ENCODE peak calls at places on chromosomes 5 and 9, in seven cellular contexts. V is A549, K is fibroblast of mammary gland, M is AG10803, H is heart right ventricle, W is GM13977, N is AG09319. E is an unnamed sample.

GRCh38 chr5:11792621-11793020 is 111.6 kb downstream of the CTNND2 start:
- DNase-seq in V (no peak), K (no peak), M (no peak), H (no peak), W (no peak), N (no peak), E (no peak)

GRCh38 chr9:20872340-20872977 is 159.0 kb downstream of the HACD4 start:
- DNase-seq in V (no peak), K (peak), M (peak), H (no peak), W (no peak), N (peak), E (peak)

GRCh38 chr5:169591636-169592035 is 8.1 kb downstream of the SPDL1 start:
- DNase-seq in V (no peak), K (peak), M (peak), H (no peak), W (no peak), N (no peak), E (no peak)

GRCh38 chr9:116501871-116502270 is 185.2 kb upstream of the TRIM32 start:
- DNase-seq in V (peak), K (peak), M (peak), H (no peak), W (no peak), N (no peak), E (no peak)

GRCh38 chr9:137785704-137786161 is 91.8 kb upstream of the CACNA1B start:
- DNase-seq in V (no peak), K (no peak), M (no peak), H (no peak), W (no peak), N (no peak), E (no peak)

GRCh38 chr5:92560698-92561361 is 1020.2 kb downstream of the NR2F1-AS1 start:
- DNase-seq in V (no peak), K (peak), M (peak), H (no peak), W (no peak), N (no peak), E (no peak)

GRCh38 chr5:109784687-109785086 is 95.0 kb downstream of the MAN2A1 start:
- DNase-seq in V (no peak), K (no peak), M (no peak), H (no peak), W (no peak), N (no peak), E (no peak)

GRCh38 chr5:124908603-124909451 is 162.4 kb upstream of the ZNF608 start:
- DNase-seq in V (no peak), K (peak), M (peak), H (no peak), W (peak), N (no peak), E (no peak)

GRCh38 chr5:92500752-92501151 is 1080.3 kb downstream of the NR2F1-AS1 start:
- DNase-seq in V (no peak), K (no peak), M (no peak), H (no peak), W (no peak), N (no peak), E (no peak)

GRCh38 chr9:21923694-21924093 is 70.5 kb downstream of the CDKN2A start:
- DNase-seq in V (no peak), K (no peak), M (no peak), H (no peak), W (no peak), N (no peak), E (no peak)

GRCh38 chr9:108963459-108964143 is 29.4 kb downstream of the ABITRAM start:
- DNase-seq in V (no peak), K (no peak), M (peak), H (no peak), W (no peak), N (no peak), E (no peak)

GRCh38 chr5:77423022-77423750 is 68.9 kb downstream of the WDR41 start:
- DNase-seq in V (no peak), K (peak), M (peak), H (no peak), W (no peak), N (peak), E (peak)

GRCh38 chr5:10675177-10675700 is 85.8 kb downstream of the DAP start:
- DNase-seq in V (no peak), K (no peak), M (no peak), H (no peak), W (no peak), N (no peak), E (no peak)

GRCh38 chr5:169218862-169219261 is 82.1 kb downstream of the SLIT3 start:
- DNase-seq in V (no peak), K (no peak), M (no peak), H (no peak), W (no peak), N (no peak), E (no peak)

GRCh38 chr9:88216132-88216995 is 78.1 kb upstream of the SPATA31C2 start:
- DNase-seq in V (no peak), K (no peak), M (no peak), H (no peak), W (no peak), N (no peak), E (no peak)

GRCh38 chr5:100634937-100635336 is 99.8 kb downstream of the FAM174A start:
- DNase-seq in V (no peak), K (peak), M (no peak), H (no peak), W (no peak), N (no peak), E (no peak)

GRCh38 chr5:10564838-10565784 is 1.2 kb downstream of the ANKRD33B start:
- DNase-seq in V (no peak), K (no peak), M (no peak), H (peak), W (no peak), N (no peak), E (no peak)

GRCh38 chr5:143306040-143306439 is 97.4 kb downstream of the NR3C1 start:
- DNase-seq in V (no peak), K (no peak), M (no peak), H (no peak), W (no peak), N (no peak), E (no peak)

GRCh38 chr5:88551724-88552345 is 283.2 kb upstream of the TMEM161B start:
- DNase-seq in V (no peak), K (no peak), M (no peak), H (no peak), W (no peak), N (no peak), E (no peak)

GRCh38 chr9:113687680-113688371 is 188.3 kb upstream of the ZNF618 start:
- DNase-seq in V (no peak), K (no peak), M (no peak), H (no peak), W (no peak), N (no peak), E (no peak)

GRCh38 chr5:177067491-177067890 is 19.2 kb upstream of the FGFR4 start:
- DNase-seq in V (no peak), K (no peak), M (no peak), H (no peak), W (no peak), N (no peak), E (no peak)

GRCh38 chr5:18985397-18985796 is 1002.6 kb downstream of the CDH18 start:
- DNase-seq in V (no peak), K (no peak), M (no peak), H (no peak), W (no peak), N (no peak), E (no peak)

GRCh38 chr5:73188764-73189521 is 15.9 kb downstream of the TMEM174 start:
- DNase-seq in V (no peak), K (no peak), M (peak), H (no peak), W (no peak), N (peak), E (peak)

GRCh38 chr5:160266044-160266718 is 36.9 kb downstream of the FABP6 start:
- DNase-seq in V (no peak), K (no peak), M (no peak), H (no peak), W (no peak), N (no peak), E (no peak)

GRCh38 chr9:120854596-120855327 is 12.0 kb upstream of the PSMD5 start:
- DNase-seq in V (no peak), K (no peak), M (no peak), H (no peak), W (no peak), N (no peak), E (no peak)

GRCh38 chr5:161535762-161536161 is 10.8 kb downstream of the GABRB2 start:
- DNase-seq in V (no peak), K (no peak), M (no peak), H (no peak), W (no peak), N (no peak), E (no peak)

GRCh38 chr5:73256462-73257260 is 83.7 kb downstream of the TMEM174 start:
- DNase-seq in V (no peak), K (peak), M (no peak), H (no peak), W (no peak), N (no peak), E (no peak)

GRCh38 chr5:139133237-139133636 is 64.9 kb downstream of the SIL1 start:
- DNase-seq in V (no peak), K (no peak), M (no peak), H (no peak), W (no peak), N (no peak), E (no peak)

GRCh38 chr5:103041071-103041676 is 78.8 kb downstream of the GIN1 start:
- DNase-seq in V (peak), K (peak), M (peak), H (no peak), W (peak), N (peak), E (no peak)

GRCh38 chr5:54217826-54218503 is 92.4 kb downstream of the ARL15 start:
- DNase-seq in V (peak), K (peak), M (peak), H (no peak), W (peak), N (peak), E (peak)

GRCh38 chr9:38047301-38048251 is 21.5 kb downstream of the SHB start:
- DNase-seq in V (peak), K (peak), M (peak), H (peak), W (no peak), N (peak), E (no peak)

GRCh38 chr9:87703636-87704276 is 22.2 kb upstream of the CTSL start:
- DNase-seq in V (no peak), K (no peak), M (no peak), H (no peak), W (no peak), N (no peak), E (no peak)

DNA sequence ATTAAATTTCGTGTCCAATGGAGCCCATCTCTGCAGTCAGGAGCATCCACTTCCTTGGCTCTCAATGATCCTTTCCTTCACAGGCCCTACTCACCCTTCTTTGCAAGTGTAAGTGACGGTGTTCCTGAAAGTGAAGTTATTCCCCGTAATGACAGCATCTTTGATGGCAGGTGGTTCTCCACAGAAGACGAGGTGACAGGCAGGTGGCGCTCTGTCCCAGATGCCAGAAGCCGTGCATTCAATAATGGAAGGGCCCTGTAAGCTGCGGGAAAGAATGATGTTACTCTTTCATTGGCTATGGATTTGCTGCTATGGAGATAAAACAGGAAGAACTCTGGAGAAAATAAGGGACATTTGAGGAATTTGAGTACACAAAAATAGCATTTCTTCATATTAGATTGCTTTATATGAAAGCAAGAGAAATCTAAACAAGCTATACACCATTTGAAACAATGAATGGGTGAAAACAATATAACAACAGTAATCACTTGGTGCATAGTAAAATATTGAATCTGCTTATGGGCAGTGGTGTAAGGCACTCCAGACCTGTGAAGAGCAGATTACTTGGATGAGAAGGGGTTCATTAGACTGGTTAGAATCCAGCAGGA is 89.9 kb upstream of the TXNDC8 start:
- DNase-seq in V (peak), K (peak), M (peak), H (peak), W (peak), N (no peak), E (no peak)
- TF ChIP-seq CTCF in V (peak), K (peak), M (peak), H (peak), W (peak), N (peak), E (peak)

GRCh38 chr9:134344068-134344820 is 18.0 kb downstream of the RXRA start:
- DNase-seq in V (no peak), K (peak), M (peak), H (peak), W (no peak), N (no peak), E (no peak)
- TF ChIP-seq CTCF in V (no peak), K (peak), M (peak), H (peak), W (peak), N (peak), E (no peak)

GRCh38 chr5:78929833-78930232 is 55.3 kb downstream of the ARSB start:
- DNase-seq in V (no peak), K (no peak), M (no peak), H (no peak), W (no peak), N (no peak), E (no peak)
- TF ChIP-seq CTCF in V (no peak), K (no peak), M (no peak), H (no peak), W (no peak), N (no peak), E (no peak)

GRCh38 chr5:79200573-79201183 is 35.3 kb upstream of the JMY start:
- DNase-seq in V (peak), K (peak), M (no peak), H (no peak), W (peak), N (no peak), E (no peak)
- TF ChIP-seq CTCF in V (peak), K (peak), M (peak), H (peak), W (peak), N (peak), E (peak)

GRCh38 chr5:65624025-65624569 is at the start of gene TRIM23:
- DNase-seq in V (peak), K (peak), M (peak), H (peak), W (peak), N (peak), E (peak)

GRCh38 chr5:65623482-65623881 is 651 bp downstream of the TRIM23 start:
- DNase-seq in V (no peak), K (peak), M (peak), H (no peak), W (no peak), N (no peak), E (no peak)

GRCh38 chr5:65620021-65620420 is 4.1 kb downstream of the TRIM23 start:
- DNase-seq in V (no peak), K (peak), M (peak), H (no peak), W (no peak), N (no peak), E (no peak)

GRCh38 chr5:65625743-65626142 is 916 bp downstream of the SHLD3 start:
- DNase-seq in V (no peak), K (peak), M (no peak), H (no peak), W (no peak), N (no peak), E (no peak)

DNA sequence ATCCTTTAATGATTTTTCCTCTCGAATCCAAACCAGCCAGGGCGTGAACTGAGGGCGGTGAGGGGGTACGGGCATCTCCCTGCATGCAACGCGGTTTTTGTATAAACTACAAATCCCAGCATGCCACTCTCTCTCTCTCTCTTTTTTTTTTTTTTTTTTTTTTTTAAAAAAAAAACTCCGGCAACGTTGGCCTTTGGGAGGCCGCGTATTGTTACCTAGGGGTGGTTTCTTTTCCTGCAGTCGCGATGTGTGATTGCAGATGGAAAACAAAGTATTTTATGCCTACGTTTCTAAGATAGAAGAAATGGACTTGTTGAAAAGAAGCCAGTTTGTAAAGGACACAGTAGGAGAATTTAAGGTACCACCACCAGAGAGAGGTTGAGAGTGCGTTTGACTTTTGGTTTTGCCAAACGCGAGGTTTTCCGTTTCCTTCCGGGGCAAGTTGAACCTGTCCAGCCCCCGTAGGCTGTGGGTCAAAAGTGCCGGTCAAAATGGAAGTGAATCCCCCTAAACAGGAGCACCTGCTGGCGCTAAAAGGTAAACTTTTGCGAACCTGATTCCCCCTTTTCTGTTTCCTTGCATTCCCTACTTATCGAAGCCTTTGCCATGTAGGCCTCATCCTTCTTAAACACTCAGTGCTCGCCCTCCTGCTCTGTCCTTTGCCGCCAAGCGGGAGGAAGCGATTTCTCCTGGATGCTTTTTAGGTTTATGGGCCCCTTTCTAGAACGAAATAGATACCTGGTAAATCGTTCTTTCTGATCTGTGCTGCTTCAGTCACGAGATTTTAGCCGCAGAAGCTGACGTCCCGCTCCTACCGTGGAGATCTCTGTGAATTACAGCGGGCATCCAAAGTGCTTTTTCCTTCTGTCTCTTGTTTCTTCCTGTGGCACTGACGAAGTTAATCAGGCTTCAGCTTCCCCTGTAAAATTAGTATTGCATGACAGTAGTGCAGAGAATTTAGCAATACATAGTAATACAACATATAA is at the start of the genes SHLD3 and TRAPPC13:
- DNase-seq in V (peak), K (peak), M (peak), H (peak), W (peak), N (peak), E (peak)
- TF ChIP-seq CTCF in V (no peak), K (no peak), M (peak), H (no peak), W (no peak), N (no peak), E (no peak)

GRCh38 chr5:52922384-52922783 is 66.8 kb upstream of the ITGA2 start:
- DNase-seq in V (peak), K (peak), M (peak), H (no peak), W (no peak), N (peak), E (no peak)

GRCh38 chr5:52925001-52925400 is 64.2 kb upstream of the ITGA2 start:
- DNase-seq in V (no peak), K (no peak), M (no peak), H (no peak), W (no peak), N (no peak), E (no peak)

GRCh38 chr5:52924458-52924857 is 64.7 kb upstream of the ITGA2 start:
- DNase-seq in V (no peak), K (no peak), M (no peak), H (no peak), W (no peak), N (no peak), E (no peak)

GRCh38 chr5:52915176-52915875 is 73.8 kb upstream of the ITGA2 start:
- DNase-seq in V (peak), K (peak), M (peak), H (peak), W (peak), N (peak), E (peak)

GRCh38 chr5:52920929-52921328 is 68.2 kb upstream of the ITGA2 start:
- DNase-seq in V (no peak), K (peak), M (peak), H (no peak), W (no peak), N (no peak), E (no peak)
- TF ChIP-seq CTCF in V (no peak), K (peak), M (peak), H (no peak), W (no peak), N (no peak), E (peak)

GRCh38 chr9:31136524-31136923 is 1247.9 kb upstream of the ACO1 start:
- DNase-seq in V (no peak), K (no peak), M (no peak), H (no peak), W (no peak), N (no peak), E (no peak)

GRCh38 chr9:31142456-31142855 is 1242.0 kb upstream of the ACO1 start:
- DNase-seq in V (no peak), K (no peak), M (no peak), H (no peak), W (no peak), N (no peak), E (no peak)

GRCh38 chr9:31137151-31137849 is 1247.1 kb upstream of the ACO1 start:
- DNase-seq in V (no peak), K (peak), M (peak), H (no peak), W (no peak), N (no peak), E (peak)

GRCh38 chr9:31137850-31138160 is 1246.6 kb upstream of the ACO1 start:
- DNase-seq in V (no peak), K (peak), M (no peak), H (no peak), W (no peak), N (no peak), E (no peak)

GRCh38 chr9:31140316-31140715 is 1244.1 kb upstream of the ACO1 start:
- DNase-seq in V (no peak), K (peak), M (no peak), H (no peak), W (no peak), N (no peak), E (no peak)
- TF ChIP-seq CTCF in V (peak), K (peak), M (no peak), H (no peak), W (peak), N (no peak), E (peak)